ENCODE peak calls at places on chromosomes 3 and 15, in six cellular contexts. E is endothelial cell, D is nephron progenitor cell, I is ascending aorta, O is glutamatergic neuron, Q is HFFc6. R is an unnamed sample.

GRCh38 chr3:120203016-120203415 is 82.0 kb downstream of the GPR156 start:
- DNase-seq in O (no peak), Q (peak), I (no peak), E (no peak), D (no peak), R (no peak)

GRCh38 chr3:13504161-13504831 is 24.2 kb downstream of the HDAC11 start:
- DNase-seq in I (no peak), D (no peak), O (no peak), Q (peak), E (no peak), R (peak)

GRCh38 chr15:89704411-89704810 is 13.8 kb downstream of the WDR93 start:
- DNase-seq in I (no peak), O (no peak), D (no peak), Q (no peak), E (no peak), R (no peak)

GRCh38 chr15:90422043-90422442 is 34.0 kb downstream of the IQGAP1 start:
- DNase-seq in D (no peak), I (no peak), O (no peak), E (no peak), Q (no peak), R (no peak)

GRCh38 chr3:173663664-173664063 is 266.1 kb downstream of the NLGN1 start:
- DNase-seq in I (no peak), E (no peak), O (no peak), D (no peak), Q (peak), R (no peak)

GRCh38 chr15:96253137-96253747 is 77.3 kb upstream of the NR2F2 start:
- DNase-seq in Q (no peak), E (no peak), O (no peak), I (no peak), D (no peak), R (no peak)

GRCh38 chr15:88274534-88275460 is 18.3 kb upstream of the NTRK3 start:
- DNase-seq in I (no peak), Q (peak), D (peak), O (peak), E (peak), R (no peak)

GRCh38 chr3:179428876-179429548 is 22.3 kb downstream of the GNB4 start:
- DNase-seq in O (no peak), Q (no peak), I (no peak), D (no peak), E (no peak), R (no peak)

GRCh38 chr3:54120657-54121403 is 1.5 kb upstream of the CACNA2D3 start:
- DNase-seq in D (peak), Q (no peak), O (peak), E (peak), I (no peak), R (no peak)

GRCh38 chr3:34106879-34107278 is 308.4 kb downstream of the PDCD6IP start:
- DNase-seq in Q (no peak), O (peak), I (no peak), D (peak), E (peak), R (no peak)

GRCh38 chr3:50237754-50238548 is 1.9 kb downstream of the GNAI2 start:
- DNase-seq in Q (peak), O (peak), I (peak), D (peak), E (peak), R (no peak)

GRCh38 chr3:80213076-80213475 is 445.3 kb upstream of the ROBO1 start:
- DNase-seq in E (no peak), I (no peak), D (no peak), Q (no peak), O (no peak), R (no peak)

GRCh38 chr3:126517986-126518778 is 609 bp upstream of the UROC1 start:
- DNase-seq in D (no peak), E (no peak), I (no peak), O (peak), Q (no peak), R (peak)

GRCh38 chr3:128588147-128588546 is 62.5 kb downstream of the RPN1 start:
- DNase-seq in Q (no peak), I (no peak), E (no peak), D (no peak), O (no peak), R (no peak)

GRCh38 chr3:127409421-127410136 is 121.7 kb upstream of the PRR20G start:
- DNase-seq in E (no peak), O (no peak), Q (no peak), I (no peak), D (no peak), R (peak)

GRCh38 chr3:135752851-135753250 is 212.7 kb upstream of the PPP2R3A start:
- DNase-seq in I (no peak), E (peak), Q (no peak), O (no peak), D (peak), R (no peak)

GRCh38 chr3:172391592-172392302 is 56.5 kb downstream of the GHSR start:
- DNase-seq in E (no peak), Q (no peak), D (no peak), O (no peak), I (no peak), R (no peak)

GRCh38 chr3:72820405-72820804 is 27.8 kb downstream of the SHQ1 start:
- DNase-seq in I (no peak), O (no peak), Q (peak), D (no peak), E (no peak), R (no peak)

GRCh38 chr3:37907906-37908305 is 46.2 kb downstream of the CTDSPL start:
- DNase-seq in O (no peak), Q (no peak), E (no peak), I (no peak), D (no peak), R (no peak)

GRCh38 chr3:54139630-54140029 is 17.3 kb downstream of the CACNA2D3 start:
- DNase-seq in O (no peak), Q (no peak), I (no peak), D (no peak), E (no peak), R (no peak)

GRCh38 chr15:75821946-75822345 is 21.3 kb upstream of the UBE2Q2 start:
- DNase-seq in I (no peak), D (no peak), O (no peak), E (no peak), Q (no peak), R (no peak)

GRCh38 chr15:84909029-84909428 is 24.6 kb downstream of the SLC28A1 start:
- DNase-seq in I (no peak), D (no peak), E (no peak), Q (no peak), O (no peak), R (no peak)

GRCh38 chr3:107133891-107134290 is 243.3 kb upstream of the CCDC54 start:
- DNase-seq in O (no peak), I (no peak), E (no peak), Q (no peak), D (no peak), R (no peak)

GRCh38 chr3:89964347-89964746 is 856.9 kb downstream of the EPHA3 start:
- DNase-seq in E (no peak), I (no peak), Q (no peak), D (no peak), O (no peak), R (no peak)

GRCh38 chr15:85707519-85708338 is 87.0 kb downstream of the KLHL25 start:
- DNase-seq in Q (peak), O (no peak), E (no peak), D (no peak), I (no peak), R (no peak)

GRCh38 chr3:46300461-46300789 is 53.5 kb upstream of the CCR2 start:
- DNase-seq in I (no peak), D (no peak), E (no peak), Q (no peak), O (no peak), R (no peak)

GRCh38 chr3:46296826-46297225 is 54.6 kb downstream of the CCR3 start:
- DNase-seq in O (no peak), I (no peak), Q (no peak), E (no peak), D (no peak), R (no peak)

GRCh38 chr3:46299608-46300460 is 54.1 kb upstream of the CCR2 start:
- DNase-seq in I (no peak), O (no peak), Q (no peak), D (no peak), E (no peak), R (no peak)

GRCh38 chr3:46298871-46299607 is 54.9 kb upstream of the CCR2 start:
- DNase-seq in Q (no peak), D (no peak), O (no peak), E (no peak), I (no peak), R (no peak)

DNA sequence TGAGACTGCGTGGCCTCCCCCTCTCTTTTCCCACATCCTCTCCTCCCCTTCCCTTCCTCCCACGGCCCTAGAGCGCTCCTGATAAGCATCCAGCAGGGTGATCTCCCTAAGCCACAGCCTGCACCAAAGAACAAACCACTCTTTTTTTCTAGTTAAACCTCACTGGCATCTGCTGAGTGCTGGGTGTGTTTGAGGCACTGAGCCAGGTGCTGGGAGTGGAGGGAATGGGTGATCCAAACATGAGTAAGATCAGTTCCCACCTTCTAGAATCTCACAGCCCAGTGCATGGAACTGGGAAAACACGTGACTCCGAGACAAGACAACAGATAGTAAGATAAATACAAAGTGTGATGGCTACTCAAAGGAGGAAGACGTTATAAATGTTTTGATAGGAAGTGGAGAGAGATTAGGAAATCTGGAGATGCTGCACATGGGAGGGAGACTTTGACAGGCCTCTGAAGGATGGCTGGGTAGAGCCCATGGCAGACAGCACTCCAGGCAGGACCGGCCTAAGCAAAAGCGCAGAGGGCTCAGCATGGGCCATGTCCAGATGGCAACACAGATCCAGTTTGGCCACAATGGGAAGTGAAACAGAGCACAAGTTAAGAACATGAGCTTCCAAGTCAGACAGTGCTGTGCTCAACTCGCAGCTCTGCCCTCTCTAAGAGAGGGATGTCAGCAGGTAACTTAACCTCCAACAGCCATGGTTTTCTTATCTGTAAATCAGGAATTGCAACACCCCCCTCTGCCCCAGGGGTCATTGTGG is 55.6 kb downstream of the CCR3 start:
- DNase-seq in D (no peak), E (no peak), Q (no peak), I (no peak), O (no peak), R (no peak)
- TF ChIP-seq CTCF in D (no peak), E (no peak), Q (no peak), I (no peak), O (no peak), R (no peak)

GRCh38 chr3:66836363-66837152 is 161.5 kb upstream of the KBTBD8 start:
- DNase-seq in Q (no peak), D (no peak), E (no peak), I (no peak), O (no peak), R (no peak)
- TF ChIP-seq CTCF in Q (peak), D (peak), E (no peak), I (peak), O (no peak), R (peak)

GRCh38 chr3:142975316-142975995 is 12.0 kb upstream of the PAQR9 start:
- DNase-seq in O (no peak), I (no peak), Q (no peak), E (no peak), D (no peak), R (no peak)
- TF ChIP-seq CTCF in O (no peak), I (no peak), Q (peak), E (no peak), D (no peak), R (peak)

DNA sequence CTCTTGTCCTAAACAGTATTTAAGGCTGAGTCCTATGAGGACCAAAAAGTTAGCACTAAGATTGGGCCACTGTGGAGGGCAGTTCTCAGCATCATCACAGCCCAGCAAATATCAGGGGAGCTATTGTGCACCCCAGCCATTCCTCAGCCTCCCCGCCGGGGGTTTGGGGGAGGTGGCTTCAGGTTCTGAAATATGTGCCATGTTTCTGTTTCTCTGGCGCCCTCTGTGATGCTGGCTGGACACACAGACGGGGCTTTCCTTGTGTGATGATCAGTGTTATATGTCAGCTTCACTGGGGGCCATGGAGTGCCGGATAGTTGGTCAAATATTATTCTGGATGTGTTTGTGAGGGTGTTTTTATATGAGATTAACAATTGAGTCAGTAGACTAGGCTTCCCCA is 106.8 kb downstream of the GABRG3 start:
- DNase-seq in O (peak), Q (no peak), E (no peak), D (no peak), I (no peak), R (no peak)
- TF ChIP-seq CTCF in O (no peak), Q (no peak), E (no peak), D (no peak), I (no peak), R (no peak)

GRCh38 chr3:18297131-18297530 is 128.0 kb downstream of the SATB1 start:
- DNase-seq in I (no peak), E (no peak), Q (no peak), D (no peak), O (no peak), R (no peak)

GRCh38 chr3:18290130-18290529 is 135.0 kb downstream of the SATB1 start:
- DNase-seq in D (no peak), E (no peak), Q (no peak), I (no peak), O (no peak), R (no peak)

GRCh38 chr3:18300916-18301315 is 124.2 kb downstream of the SATB1 start:
- DNase-seq in O (no peak), I (no peak), E (no peak), Q (no peak), D (no peak), R (no peak)

DNA sequence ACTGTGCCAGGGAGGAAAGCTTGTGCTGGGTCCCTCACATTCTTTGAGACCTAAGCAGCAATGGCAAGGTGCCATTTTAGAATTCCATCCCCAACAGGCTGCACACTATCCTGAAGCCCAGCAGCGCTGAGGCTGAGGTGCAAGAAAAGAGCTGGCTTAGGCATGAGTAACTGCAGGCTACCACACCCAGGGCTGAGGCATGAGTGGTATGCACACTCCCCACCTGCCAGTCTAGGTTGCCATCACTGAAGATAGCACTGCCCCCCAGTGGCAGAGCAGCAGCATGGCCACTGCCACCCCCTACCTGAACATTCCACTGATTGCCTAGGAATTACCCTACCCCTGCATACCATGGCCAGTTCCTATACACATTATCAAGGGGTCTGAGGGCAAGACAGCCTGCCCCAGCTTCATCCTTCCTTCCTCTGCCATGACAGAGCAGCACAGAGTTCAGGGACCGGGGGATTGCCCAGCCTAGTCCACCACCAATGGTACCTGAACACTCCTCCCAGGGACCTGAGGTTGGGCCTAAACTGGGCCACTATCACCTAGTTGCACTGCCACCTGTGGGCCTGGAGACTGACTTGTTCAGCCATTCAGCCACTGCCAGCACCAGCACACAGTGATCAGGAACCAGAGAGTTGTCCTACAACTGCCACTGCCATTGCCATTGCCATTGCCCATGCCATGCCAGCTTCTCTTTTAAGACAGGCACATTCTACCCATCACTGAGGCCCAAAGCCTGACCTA is 129.8 kb downstream of the SATB1 start:
- DNase-seq in E (peak), D (peak), O (peak), Q (peak), I (no peak), R (no peak)
- TF ChIP-seq CTCF in E (peak), D (peak), O (peak), Q (peak), I (no peak), R (peak)

GRCh38 chr15:45221053-45221599 is 30.9 kb upstream of the SLC28A2 start:
- DNase-seq in O (no peak), D (no peak), E (no peak), Q (no peak), I (no peak), R (no peak)

GRCh38 chr15:45225506-45226273 is 26.3 kb upstream of the SLC28A2 start:
- DNase-seq in E (no peak), I (no peak), O (no peak), D (no peak), Q (no peak), R (no peak)

GRCh38 chr15:45221967-45222366 is 30.1 kb upstream of the SLC28A2 start:
- DNase-seq in O (no peak), D (no peak), I (no peak), Q (no peak), E (no peak), R (no peak)

GRCh38 chr15:45228931-45229330 is 23.1 kb upstream of the SLC28A2 start:
- DNase-seq in D (no peak), I (no peak), O (no peak), E (no peak), Q (no peak), R (no peak)

GRCh38 chr15:45224596-45225217 is 27.3 kb upstream of the SLC28A2 start:
- DNase-seq in O (no peak), E (no peak), I (no peak), D (no peak), Q (no peak), R (no peak)
- TF ChIP-seq CTCF in O (no peak), E (no peak), I (no peak), D (no peak), Q (no peak), R (no peak)